ENCODE peak calls at places on chromosomes 3 and 15, in nine cellular contexts. One of them, this sample, is unnamed.

GRCh38 chr15:26453914-26454313 is 319.0 kb downstream of the GABRB3 start:
- DNase-seq in neural crest cell: no peak
- DNase-seq in omental fat pad: no peak
- DNase-seq in Peyer's patch: no peak
- DNase-seq in glutamatergic neuron: no peak
- DNase-seq in IMR-90: no peak
- DNase-seq in GM06990: no peak
- DNase-seq in psoas muscle: no peak
- DNase-seq in hepatocyte: no peak
- DNase-seq in this sample: no peak

GRCh38 chr3:46926039-46926438 is 48.5 kb downstream of the PTH1R start:
- DNase-seq in IMR-90: peak; percentile 82
- DNase-seq in Peyer's patch: peak; percentile 56
- DNase-seq in hepatocyte: peak; percentile 60
- DNase-seq in glutamatergic neuron: peak; percentile 55
- DNase-seq in psoas muscle: peak; percentile 94
- DNase-seq in neural crest cell: no peak
- DNase-seq in GM06990: no peak
- DNase-seq in omental fat pad: no peak
- DNase-seq in this sample: no peak

GRCh38 chr15:67405208-67406191 is 115.4 kb upstream of the C15orf61 start:
- DNase-seq in hepatocyte: peak; percentile 33
- DNase-seq in glutamatergic neuron: no peak
- DNase-seq in omental fat pad: no peak
- DNase-seq in neural crest cell: no peak
- DNase-seq in Peyer's patch: no peak
- DNase-seq in GM06990: no peak
- DNase-seq in IMR-90: peak; percentile 79
- DNase-seq in psoas muscle: no peak
- DNase-seq in this sample: no peak

GRCh38 chr3:142844339-142844977 is 44.4 kb downstream of the PCOLCE2 start:
- DNase-seq in omental fat pad: no peak
- DNase-seq in GM06990: no peak
- DNase-seq in psoas muscle: no peak
- DNase-seq in neural crest cell: no peak
- DNase-seq in glutamatergic neuron: no peak
- DNase-seq in IMR-90: peak; percentile 38
- DNase-seq in Peyer's patch: no peak
- DNase-seq in hepatocyte: peak; percentile 46
- DNase-seq in this sample: no peak

GRCh38 chr3:128385080-128385832 is 81.4 kb downstream of the DNAJB8 start:
- DNase-seq in IMR-90: peak; percentile 73
- DNase-seq in neural crest cell: no peak
- DNase-seq in psoas muscle: peak; percentile 92
- DNase-seq in GM06990: no peak
- DNase-seq in omental fat pad: no peak
- DNase-seq in Peyer's patch: no peak
- DNase-seq in glutamatergic neuron: no peak
- DNase-seq in hepatocyte: peak; percentile 60
- DNase-seq in this sample: no peak

GRCh38 chr3:53254190-53254809 is 1.5 kb downstream of the TKT start:
- DNase-seq in omental fat pad: no peak
- DNase-seq in psoas muscle: no peak
- DNase-seq in IMR-90: no peak
- DNase-seq in neural crest cell: no peak
- DNase-seq in Peyer's patch: no peak
- DNase-seq in glutamatergic neuron: no peak
- DNase-seq in hepatocyte: peak; percentile 47
- DNase-seq in GM06990: no peak
- DNase-seq in this sample: no peak

GRCh38 chr15:29724026-29724425 is 98.2 kb downstream of the TJP1 start:
- DNase-seq in Peyer's patch: no peak
- DNase-seq in omental fat pad: no peak
- DNase-seq in GM06990: no peak
- DNase-seq in hepatocyte: no peak
- DNase-seq in neural crest cell: no peak
- DNase-seq in psoas muscle: no peak
- DNase-seq in glutamatergic neuron: no peak
- DNase-seq in IMR-90: no peak
- DNase-seq in this sample: no peak

GRCh38 chr3:194386066-194386465 is 13.0 kb downstream of the GP5 start:
- DNase-seq in GM06990: no peak
- DNase-seq in neural crest cell: no peak
- DNase-seq in hepatocyte: no peak
- DNase-seq in psoas muscle: no peak
- DNase-seq in IMR-90: no peak
- DNase-seq in glutamatergic neuron: no peak
- DNase-seq in Peyer's patch: no peak
- DNase-seq in omental fat pad: no peak
- DNase-seq in this sample: no peak

GRCh38 chr3:142850395-142851023 is 38.4 kb downstream of the PCOLCE2 start:
- DNase-seq in IMR-90: peak; percentile 66
- DNase-seq in glutamatergic neuron: no peak
- DNase-seq in hepatocyte: peak; percentile 21
- DNase-seq in psoas muscle: no peak
- DNase-seq in Peyer's patch: no peak
- DNase-seq in omental fat pad: no peak
- DNase-seq in neural crest cell: no peak
- DNase-seq in GM06990: no peak
- DNase-seq in this sample: no peak

GRCh38 chr3:62582495-62583172 is 209.3 kb upstream of the FEZF2 start:
- DNase-seq in GM06990: no peak
- DNase-seq in neural crest cell: no peak
- DNase-seq in glutamatergic neuron: no peak
- DNase-seq in omental fat pad: no peak
- DNase-seq in hepatocyte: no peak
- DNase-seq in Peyer's patch: no peak
- DNase-seq in IMR-90: no peak
- DNase-seq in psoas muscle: no peak
- DNase-seq in this sample: no peak

GRCh38 chr3:190338717-190339116 is 16.5 kb upstream of the CLDN1 start:
- DNase-seq in GM06990: no peak
- DNase-seq in neural crest cell: no peak
- DNase-seq in glutamatergic neuron: no peak
- DNase-seq in omental fat pad: no peak
- DNase-seq in psoas muscle: no peak
- DNase-seq in Peyer's patch: no peak
- DNase-seq in hepatocyte: peak; percentile 30
- DNase-seq in IMR-90: peak; percentile 56
- DNase-seq in this sample: no peak

GRCh38 chr15:55003900-55004879 is 192.6 kb downstream of the RSL24D1 start:
- DNase-seq in Peyer's patch: no peak
- DNase-seq in glutamatergic neuron: no peak
- DNase-seq in psoas muscle: no peak
- DNase-seq in IMR-90: no peak
- DNase-seq in hepatocyte: no peak
- DNase-seq in GM06990: no peak
- DNase-seq in omental fat pad: no peak
- DNase-seq in neural crest cell: no peak
- DNase-seq in this sample: no peak

DNA sequence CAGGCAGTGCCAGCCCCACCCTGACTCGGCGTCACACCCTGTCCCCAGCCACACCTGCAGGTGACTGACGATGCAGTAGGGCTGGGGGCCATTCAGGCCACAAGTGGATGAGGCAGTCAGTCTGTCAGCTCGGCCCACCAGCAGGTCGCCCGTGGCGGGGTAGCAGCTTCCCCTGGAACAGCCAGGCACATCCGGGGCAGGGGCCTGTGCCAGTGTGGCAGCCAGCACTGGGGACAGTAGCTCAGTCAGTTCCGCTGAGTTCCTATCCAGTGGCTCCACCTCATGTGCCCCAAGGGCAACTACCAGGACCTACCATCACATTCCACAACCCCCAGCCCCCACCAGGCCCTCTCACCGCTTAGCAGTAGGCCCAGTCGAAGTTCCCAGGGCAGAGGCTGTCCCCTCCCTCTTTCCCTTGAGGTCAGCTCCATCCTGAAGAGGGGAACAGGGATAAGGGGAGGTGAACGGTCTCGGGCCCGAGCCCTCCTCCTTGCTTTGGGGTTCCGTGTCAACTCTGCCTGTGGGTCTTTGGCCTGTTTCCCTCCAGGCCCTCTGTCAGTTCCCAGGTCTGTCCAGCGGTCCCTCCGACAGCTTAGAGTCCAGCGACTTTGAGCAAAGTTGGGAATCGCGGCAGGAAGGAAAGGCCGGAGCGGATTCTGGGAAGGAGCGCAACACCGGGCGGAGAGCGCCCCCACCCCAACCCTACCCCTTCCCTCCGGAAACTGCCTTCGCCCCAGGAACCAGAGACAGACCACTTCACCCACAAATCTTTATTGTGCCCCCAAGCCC is at the start of gene LAMB2:
- DNase-seq in hepatocyte: peak; percentile 83
- DNase-seq in IMR-90: peak; percentile 74
- DNase-seq in omental fat pad: peak; percentile 54
- DNase-seq in glutamatergic neuron: peak; percentile 73
- DNase-seq in Peyer's patch: peak; percentile 78
- DNase-seq in GM06990: no peak
- DNase-seq in psoas muscle: peak; percentile 83
- DNase-seq in neural crest cell: peak; percentile 65
- DNase-seq in this sample: no peak
- TF ChIP-seq CTCF in hepatocyte: peak; percentile 14
- TF ChIP-seq CTCF in IMR-90: no peak
- TF ChIP-seq CTCF in omental fat pad: no peak
- TF ChIP-seq CTCF in glutamatergic neuron: no peak
- TF ChIP-seq CTCF in Peyer's patch: no peak
- TF ChIP-seq CTCF in GM06990: no peak
- TF ChIP-seq CTCF in psoas muscle: no peak
- TF ChIP-seq CTCF in neural crest cell: peak; percentile 17
- TF ChIP-seq CTCF in this sample: no peak

DNA sequence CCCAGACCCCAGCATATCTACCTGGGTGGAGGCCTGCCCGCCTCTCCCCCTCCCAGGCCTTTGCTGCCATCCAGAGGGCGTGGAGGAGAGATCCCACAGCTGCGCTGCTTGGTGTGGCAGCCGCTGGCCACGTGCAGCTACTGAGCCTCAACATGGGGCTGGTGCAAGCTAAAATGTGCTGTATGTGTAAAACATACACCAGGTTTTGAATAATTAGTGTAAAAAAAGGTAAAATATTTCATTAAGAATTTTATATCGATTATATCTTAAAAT is 95.8 kb downstream of the SEC22A start:
- DNase-seq in hepatocyte: no peak
- DNase-seq in GM06990: no peak
- DNase-seq in Peyer's patch: no peak
- DNase-seq in IMR-90: no peak
- DNase-seq in neural crest cell: no peak
- DNase-seq in glutamatergic neuron: no peak
- DNase-seq in psoas muscle: no peak
- DNase-seq in omental fat pad: no peak
- DNase-seq in this sample: no peak
- TF ChIP-seq CTCF in hepatocyte: no peak
- TF ChIP-seq CTCF in GM06990: peak; percentile 9
- TF ChIP-seq CTCF in Peyer's patch: no peak
- TF ChIP-seq CTCF in IMR-90: no peak
- TF ChIP-seq CTCF in neural crest cell: no peak
- TF ChIP-seq CTCF in glutamatergic neuron: no peak
- TF ChIP-seq CTCF in psoas muscle: no peak
- TF ChIP-seq CTCF in omental fat pad: no peak
- TF ChIP-seq CTCF in this sample: no peak

GRCh38 chr3:134527538-134528186 is 41.8 kb downstream of the CEP63 start:
- DNase-seq in hepatocyte: no peak
- DNase-seq in neural crest cell: no peak
- DNase-seq in GM06990: no peak
- DNase-seq in omental fat pad: no peak
- DNase-seq in glutamatergic neuron: no peak
- DNase-seq in IMR-90: no peak
- DNase-seq in Peyer's patch: no peak
- DNase-seq in psoas muscle: no peak
- DNase-seq in this sample: no peak

GRCh38 chr3:134522541-134522940 is 36.7 kb downstream of the CEP63 start:
- DNase-seq in psoas muscle: no peak
- DNase-seq in IMR-90: no peak
- DNase-seq in glutamatergic neuron: no peak
- DNase-seq in hepatocyte: no peak
- DNase-seq in GM06990: no peak
- DNase-seq in neural crest cell: no peak
- DNase-seq in Peyer's patch: no peak
- DNase-seq in omental fat pad: no peak
- DNase-seq in this sample: no peak

GRCh38 chr3:134525293-134525692 is 39.4 kb downstream of the CEP63 start:
- DNase-seq in psoas muscle: no peak
- DNase-seq in hepatocyte: no peak
- DNase-seq in glutamatergic neuron: no peak
- DNase-seq in Peyer's patch: no peak
- DNase-seq in omental fat pad: no peak
- DNase-seq in GM06990: no peak
- DNase-seq in neural crest cell: no peak
- DNase-seq in IMR-90: no peak
- DNase-seq in this sample: no peak

GRCh38 chr3:134526319-134526718 is 40.5 kb downstream of the CEP63 start:
- DNase-seq in omental fat pad: no peak
- DNase-seq in Peyer's patch: no peak
- DNase-seq in psoas muscle: no peak
- DNase-seq in IMR-90: peak; percentile 49
- DNase-seq in glutamatergic neuron: no peak
- DNase-seq in hepatocyte: no peak
- DNase-seq in GM06990: no peak
- DNase-seq in neural crest cell: no peak
- DNase-seq in this sample: no peak

DNA sequence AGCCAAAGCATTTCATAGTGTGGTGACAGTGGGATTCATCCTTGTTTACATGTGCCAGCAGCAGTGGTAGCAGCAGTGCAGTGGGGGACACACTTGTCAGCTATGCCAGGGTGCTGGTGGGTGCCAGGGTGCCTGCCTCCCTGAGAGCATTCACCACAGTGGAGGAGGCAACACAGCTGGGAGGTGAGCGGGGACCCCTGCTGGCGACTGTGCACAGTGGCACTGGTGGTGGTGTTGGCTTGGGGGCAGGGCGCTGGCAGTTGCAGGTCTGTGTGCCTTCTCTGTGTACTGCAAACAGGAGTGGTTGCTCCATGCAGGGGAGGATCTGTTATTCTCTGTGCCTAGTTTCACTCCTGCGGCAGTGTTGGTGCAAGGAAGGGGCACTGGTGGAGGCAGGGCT is 41.2 kb downstream of the CEP63 start:
- DNase-seq in neural crest cell: no peak
- DNase-seq in glutamatergic neuron: peak; percentile 48
- DNase-seq in Peyer's patch: no peak
- DNase-seq in IMR-90: peak; percentile 18
- DNase-seq in psoas muscle: no peak
- DNase-seq in GM06990: peak; percentile 6
- DNase-seq in hepatocyte: no peak
- DNase-seq in omental fat pad: no peak
- DNase-seq in this sample: no peak
- TF ChIP-seq CTCF in neural crest cell: peak; percentile 27
- TF ChIP-seq CTCF in glutamatergic neuron: no peak
- TF ChIP-seq CTCF in Peyer's patch: no peak
- TF ChIP-seq CTCF in IMR-90: peak; percentile 39
- TF ChIP-seq CTCF in psoas muscle: no peak
- TF ChIP-seq CTCF in GM06990: peak; percentile 28
- TF ChIP-seq CTCF in hepatocyte: no peak
- TF ChIP-seq CTCF in omental fat pad: no peak
- TF ChIP-seq CTCF in this sample: no peak

DNA sequence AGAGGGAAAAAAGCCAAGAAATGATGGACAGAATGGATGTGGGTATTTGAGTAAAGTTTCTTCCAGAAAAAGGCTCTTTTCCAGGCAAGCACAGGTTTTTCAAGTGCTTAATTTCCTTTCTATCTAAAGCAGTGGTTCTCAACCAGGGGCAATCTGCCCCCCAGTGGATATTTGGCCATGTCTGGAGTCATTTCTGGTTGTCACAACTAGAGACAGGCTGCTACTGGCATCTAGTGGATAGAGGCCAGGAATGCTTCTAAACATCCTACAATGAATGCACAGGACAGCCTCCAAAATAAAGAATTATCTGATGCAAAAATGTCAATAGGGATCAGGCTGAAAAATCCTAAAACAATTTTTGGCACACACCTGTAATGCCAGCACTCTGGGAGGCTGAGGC is 23.9 kb downstream of the SEC22C start:
- DNase-seq in GM06990: no peak
- DNase-seq in psoas muscle: no peak
- DNase-seq in Peyer's patch: no peak
- DNase-seq in glutamatergic neuron: no peak
- DNase-seq in neural crest cell: no peak
- DNase-seq in hepatocyte: no peak
- DNase-seq in omental fat pad: no peak
- DNase-seq in IMR-90: no peak
- DNase-seq in this sample: no peak
- TF ChIP-seq CTCF in GM06990: peak; percentile 18
- TF ChIP-seq CTCF in psoas muscle: no peak
- TF ChIP-seq CTCF in Peyer's patch: no peak
- TF ChIP-seq CTCF in glutamatergic neuron: no peak
- TF ChIP-seq CTCF in neural crest cell: no peak
- TF ChIP-seq CTCF in hepatocyte: no peak
- TF ChIP-seq CTCF in omental fat pad: no peak
- TF ChIP-seq CTCF in IMR-90: no peak
- TF ChIP-seq CTCF in this sample: no peak